ENCODE peak calls at places on chromosome 21, in four cellular contexts. A, R, P and L are unnamed samples.

GRCh38 chr21:44436111-44436611 is 19.1 kb upstream of the LRRC3 start:
- DNase-seq in P (no peak), A (no peak), R (no peak), L (no peak)

GRCh38 chr21:21682172-21682571 is 684.0 kb downstream of the NCAM2 start:
- DNase-seq in A (peak; percentile 13), R (no peak), P (peak; percentile 41), L (peak; percentile 12)

GRCh38 chr21:35138665-35139381 is 89.7 kb upstream of the RUNX1 start:
- DNase-seq in R (no peak), P (no peak), A (peak; percentile 68), L (no peak)

GRCh38 chr21:36282568-36283230 is 37.3 kb upstream of the MORC3 start:
- DNase-seq in R (no peak), P (no peak), A (no peak), L (no peak)

GRCh38 chr21:45330075-45330781 is 42.5 kb upstream of the POFUT2 start:
- DNase-seq in P (peak; percentile 71), A (peak; percentile 87), R (no peak), L (no peak)

GRCh38 chr21:37128069-37128468 is 55.0 kb downstream of the TTC3 start:
- DNase-seq in R (no peak), P (no peak), A (no peak), L (no peak)

GRCh38 chr21:26659757-26660156 is 86.7 kb upstream of the CYYR1 start:
- DNase-seq in A (no peak), R (no peak), P (no peak), L (no peak)

GRCh38 chr21:45401916-45402900 is 2.8 kb upstream of the COL18A1 start:
- DNase-seq in A (peak; percentile 78), R (no peak), P (no peak), L (no peak)

GRCh38 chr21:45070970-45071369 is 3.4 kb upstream of the ADARB1 start:
- DNase-seq in R (no peak), P (no peak), A (no peak), L (no peak)

GRCh38 chr21:44958471-44959191 is 18.8 kb downstream of the SLX9 start:
- DNase-seq in R (peak; percentile 44), P (no peak), A (peak; percentile 97), L (no peak)

DNA sequence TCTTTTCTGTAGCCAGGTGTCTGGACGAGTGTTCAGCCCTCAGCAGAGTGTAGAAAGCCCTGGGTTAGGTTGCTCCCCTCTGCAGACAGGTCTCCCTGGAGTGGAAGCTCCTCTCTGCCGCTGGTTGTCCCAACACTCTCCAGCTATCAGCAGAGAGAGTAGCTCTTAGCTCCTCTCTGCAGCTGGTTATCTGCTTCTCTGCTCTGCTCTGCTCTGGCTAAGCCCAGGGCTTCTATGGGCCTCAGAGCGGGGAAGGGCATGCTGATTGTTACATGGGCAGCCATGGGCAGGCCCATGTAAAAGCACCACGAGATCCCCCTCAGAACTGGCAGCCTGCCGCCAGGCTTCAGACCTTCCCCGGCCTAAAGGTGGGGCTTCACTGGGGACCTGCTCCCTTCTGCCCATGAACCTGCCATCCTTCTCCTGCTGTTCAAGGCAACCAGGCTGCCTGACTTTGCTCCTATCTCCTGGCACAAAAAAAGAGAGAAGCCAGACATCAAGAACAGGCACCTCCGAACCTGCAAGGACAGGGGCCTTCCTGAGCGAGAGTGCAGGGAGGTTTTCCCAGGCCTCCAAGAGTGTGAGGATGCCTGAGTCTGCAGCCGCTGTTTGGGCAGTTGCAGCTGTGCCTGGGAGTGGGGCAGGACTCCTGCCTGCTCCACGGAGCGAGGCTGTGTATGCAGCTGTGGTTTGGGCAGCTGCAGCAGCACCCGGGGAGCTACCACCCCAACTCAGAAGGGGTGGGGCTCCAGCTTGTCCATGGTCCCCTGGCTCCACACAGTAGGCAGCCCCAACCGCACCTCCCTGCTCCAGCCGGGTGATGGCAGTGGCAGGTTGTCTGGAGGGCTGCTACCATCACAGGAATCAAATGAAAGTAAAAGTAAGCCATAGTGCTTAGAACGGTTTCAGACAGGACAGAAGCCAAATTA is 973.7 kb downstream of the LTN1 start:
- DNase-seq in P (no peak), R (no peak), A (peak; percentile 10), L (no peak)
- TF ChIP-seq CTCF in P (peak; percentile 6), R (no peak), A (peak; percentile 14), L (no peak)

GRCh38 chr21:30408782-30409494 is 13.1 kb downstream of the KRTAP13-1 start:
- DNase-seq in R (peak; percentile 27), P (no peak), A (peak; percentile 81), L (peak; percentile 12)
- TF ChIP-seq CTCF in R (peak; percentile 29), P (peak; percentile 20), A (peak; percentile 40), L (peak; percentile 17)

GRCh38 chr21:29671728-29672127 is 268.1 kb downstream of the GRIK1 start:
- DNase-seq in P (no peak), R (no peak), A (no peak), L (no peak)
- TF ChIP-seq CTCF in P (no peak), R (no peak), A (peak; percentile 20), L (no peak)

DNA sequence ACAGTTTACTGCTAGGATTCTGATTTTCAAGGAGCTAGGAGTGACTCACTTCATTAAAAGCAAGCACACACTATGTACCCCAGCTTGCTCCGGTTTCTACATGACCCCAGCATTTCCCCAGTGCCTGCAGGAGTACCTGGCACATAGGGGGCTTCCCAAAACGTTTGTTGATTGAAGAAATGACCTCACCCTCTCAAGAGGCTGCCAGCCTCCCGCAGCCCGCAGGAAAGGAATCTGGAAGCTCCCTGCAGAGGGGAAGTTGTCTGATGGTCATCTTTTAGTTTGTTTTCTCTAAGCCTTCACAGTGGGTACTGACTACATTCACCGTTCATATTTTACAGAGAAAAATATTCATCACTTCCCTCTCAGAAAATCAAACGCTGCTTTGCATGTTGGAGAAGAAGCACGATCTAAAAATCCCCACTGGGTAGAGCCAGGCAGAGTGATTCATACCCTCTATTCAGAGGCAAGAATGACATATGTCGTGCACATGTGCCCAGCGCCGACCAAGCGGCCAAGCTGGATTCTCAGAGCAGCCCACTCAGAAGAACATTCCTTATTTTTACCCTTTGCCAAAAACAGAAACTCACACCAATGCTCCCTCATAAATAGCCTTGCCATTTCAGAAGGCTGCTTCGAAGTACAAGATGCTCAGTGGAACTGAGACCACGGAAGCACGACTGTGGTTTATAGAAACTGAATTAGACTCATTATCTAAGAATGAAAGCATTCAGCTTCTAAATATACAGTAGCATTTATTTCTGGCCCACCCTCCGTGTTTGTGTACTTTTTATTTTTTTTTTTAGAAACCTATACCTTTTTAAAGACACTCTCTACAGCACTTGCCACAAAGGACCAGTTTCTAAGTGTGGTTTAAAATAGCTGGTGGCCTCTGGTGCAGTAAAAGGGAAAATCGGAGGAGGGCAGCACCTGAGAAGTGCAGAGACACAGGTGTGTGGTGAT is 143.2 kb downstream of the MIS18A start:
- DNase-seq in P (no peak), A (no peak), R (no peak), L (peak; percentile 89)
- TF ChIP-seq CTCF in P (no peak), A (no peak), R (no peak), L (no peak)